ENCODE peak calls at places on chromosomes 6 and 20, in six cellular contexts. X is osteocyte, E is IMR-90, J is WTC11, Y is Calu3, O is left ventricle myocardium inferior. G is an unnamed sample.

GRCh38 chr6:45590225-45590624 is 212.5 kb upstream of the SUPT3H start:
- DNase-seq in Y (no peak), J (no peak), X (no peak), O (no peak), E (peak), G (no peak)

GRCh38 chr6:121247386-121247785 is 86.9 kb downstream of the TBC1D32 start:
- DNase-seq in X (no peak), J (no peak), O (no peak), Y (no peak), E (peak), G (no peak)

GRCh38 chr6:80608881-80609280 is 502.4 kb downstream of the BCKDHB start:
- DNase-seq in J (no peak), O (no peak), E (peak), X (no peak), Y (no peak), G (no peak)

GRCh38 chr6:89186762-89187161 is 30.4 kb downstream of the GABRR1 start:
- DNase-seq in O (no peak), X (peak), E (no peak), Y (no peak), J (no peak), G (no peak)

GRCh38 chr20:39880890-39881289 is 808.1 kb downstream of the MAFB start:
- DNase-seq in Y (no peak), O (no peak), X (no peak), J (no peak), E (no peak), G (no peak)

GRCh38 chr6:47165918-47166317 is 123.8 kb upstream of the ADGRF1 start:
- DNase-seq in Y (no peak), J (no peak), O (no peak), E (peak), X (no peak), G (no peak)

GRCh38 chr6:161115468-161115867 is 123.9 kb downstream of the MAP3K4 start:
- DNase-seq in Y (no peak), J (no peak), E (no peak), O (no peak), X (no peak), G (no peak)

GRCh38 chr6:95248501-95248900 is 328.8 kb upstream of the MANEA start:
- DNase-seq in Y (no peak), J (no peak), X (no peak), O (no peak), E (peak), G (no peak)

GRCh38 chr6:45505470-45505869 is 127.7 kb upstream of the SUPT3H start:
- DNase-seq in E (no peak), J (no peak), O (no peak), Y (no peak), X (no peak), G (no peak)

GRCh38 chr6:641225-641985 is 15.5 kb downstream of the HUS1B start:
- DNase-seq in O (no peak), E (no peak), X (no peak), J (no peak), Y (no peak), G (no peak)

GRCh38 chr6:111711476-111711875 is 105.8 kb upstream of the TRAF3IP2 start:
- DNase-seq in Y (no peak), E (no peak), J (no peak), O (peak), X (no peak), G (peak)

GRCh38 chr20:15289337-15289736 is 951.9 kb upstream of the FLRT3 start:
- DNase-seq in J (no peak), O (no peak), E (no peak), X (no peak), Y (no peak), G (no peak)

GRCh38 chr6:163825033-163825432 is 410.5 kb downstream of the QKI start:
- DNase-seq in X (no peak), Y (peak), O (no peak), J (no peak), E (peak), G (no peak)

GRCh38 chr6:33298773-33299236 is at the start of gene RGL2:
- DNase-seq in Y (peak), E (peak), X (no peak), O (peak), J (peak), G (no peak)

GRCh38 chr20:62382306-62383198 is 4.4 kb upstream of the RPS21 start:
- DNase-seq in X (no peak), Y (peak), O (peak), J (peak), E (peak), G (peak)

GRCh38 chr6:128370072-128370471 is 150.3 kb downstream of the PTPRK start:
- DNase-seq in O (no peak), J (no peak), X (no peak), E (peak), Y (no peak), G (no peak)

GRCh38 chr6:143621876-143622605 is 55.7 kb upstream of the PHACTR2 start:
- DNase-seq in E (peak), X (no peak), O (no peak), Y (no peak), J (no peak), G (no peak)

GRCh38 chr20:51860015-51860882 is 57.9 kb upstream of the SALL4 start:
- DNase-seq in Y (no peak), J (no peak), X (no peak), O (no peak), E (peak), G (no peak)

GRCh38 chr6:158172001-158172400 is 3.9 kb downstream of the GTF2H5 start:
- DNase-seq in J (no peak), X (no peak), O (no peak), E (no peak), Y (no peak), G (no peak)

GRCh38 chr6:87731818-87732661 is 30.0 kb upstream of the AKIRIN2 start:
- DNase-seq in X (peak), O (peak), J (no peak), E (peak), Y (peak), G (no peak)

GRCh38 chr6:40342674-40343230 is 244.4 kb downstream of the LRFN2 start:
- DNase-seq in E (no peak), Y (no peak), O (no peak), X (peak), J (no peak), G (no peak)

GRCh38 chr20:17867546-17867945 is 101.0 kb downstream of the SNX5 start:
- DNase-seq in J (no peak), X (no peak), Y (no peak), E (no peak), O (no peak), G (no peak)

GRCh38 chr6:15464211-15464725 is 198.6 kb downstream of the DTNBP1 start:
- DNase-seq in X (no peak), O (no peak), J (peak), Y (peak), E (no peak), G (no peak)

GRCh38 chr20:13085275-13085674 is 76.5 kb downstream of the SPTLC3 start:
- DNase-seq in J (no peak), Y (no peak), O (no peak), X (no peak), E (no peak), G (no peak)

GRCh38 chr20:13288357-13288756 is 67.3 kb downstream of the ISM1 start:
- DNase-seq in E (no peak), O (no peak), Y (no peak), X (no peak), J (no peak), G (no peak)

GRCh38 chr6:112337209-112337638 is 9.9 kb upstream of the RFPL4B start:
- DNase-seq in E (peak), J (peak), O (peak), X (no peak), Y (peak), G (peak)

GRCh38 chr6:25525078-25525477 is 126.9 kb upstream of the SCGN start:
- DNase-seq in J (no peak), Y (no peak), E (no peak), O (no peak), X (no peak), G (no peak)

GRCh38 chr20:13285408-13285807 is 64.3 kb downstream of the ISM1 start:
- DNase-seq in O (no peak), J (no peak), Y (no peak), X (no peak), E (no peak), G (no peak)

GRCh38 chr6:170261643-170262480 is 29.0 kb downstream of the DLL1 start:
- DNase-seq in Y (no peak), X (no peak), O (peak), J (no peak), E (no peak), G (no peak)

GRCh38 chr6:166553563-166554271 is 32.8 kb downstream of the RAMACL start:
- DNase-seq in E (peak), Y (no peak), O (peak), X (no peak), J (no peak), G (no peak)

GRCh38 chr20:60340232-60340631 is 382.0 kb downstream of the CDH26 start:
- DNase-seq in E (no peak), O (no peak), J (no peak), X (no peak), Y (no peak), G (no peak)
- TF ChIP-seq CTCF in E (no peak), O (no peak), J (no peak), X (no peak), Y (no peak), G (no peak)

GRCh38 chr20:6944292-6944691 is 176.8 kb downstream of the BMP2 start:
- DNase-seq in X (no peak), E (no peak), O (no peak), Y (no peak), J (no peak), G (no peak)

GRCh38 chr20:6942266-6942665 is 174.8 kb downstream of the BMP2 start:
- DNase-seq in Y (no peak), J (no peak), O (no peak), E (no peak), X (no peak), G (no peak)

DNA sequence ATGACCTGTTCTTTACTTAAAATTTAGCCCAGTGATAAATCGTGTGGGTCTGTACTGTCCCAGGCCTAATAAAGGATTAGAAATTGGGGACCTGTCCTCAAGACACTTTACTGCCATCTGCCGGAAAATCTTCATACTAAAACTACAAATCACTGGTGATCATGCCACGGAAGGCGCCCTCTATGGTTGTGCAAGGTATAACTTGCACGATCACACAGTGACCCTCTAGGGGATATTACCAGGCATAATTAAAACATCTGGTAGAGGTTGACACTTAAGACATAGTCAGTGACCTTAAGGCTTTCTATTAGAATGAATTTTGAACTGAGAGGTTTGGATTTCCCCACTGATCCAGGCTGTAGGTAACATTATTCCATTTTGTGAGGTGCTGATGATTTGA is 172.6 kb downstream of the BMP2 start:
- DNase-seq in J (peak), E (no peak), Y (no peak), O (no peak), X (no peak), G (peak)
- TF ChIP-seq CTCF in J (peak), E (peak), Y (peak), O (no peak), X (peak), G (peak)

GRCh38 chr6:157017861-157018260 is 240.7 kb downstream of the ARID1B start:
- DNase-seq in E (peak), O (no peak), Y (no peak), X (no peak), J (no peak), G (no peak)

GRCh38 chr6:157020398-157021266 is 243.5 kb downstream of the ARID1B start:
- DNase-seq in X (peak), J (peak), E (peak), O (peak), Y (peak), G (no peak)

GRCh38 chr6:157019733-157020132 is 242.6 kb downstream of the ARID1B start:
- DNase-seq in E (peak), Y (no peak), X (no peak), J (no peak), O (no peak), G (no peak)

GRCh38 chr6:157017022-157017421 is 239.8 kb downstream of the ARID1B start:
- DNase-seq in X (no peak), J (no peak), Y (no peak), E (no peak), O (no peak), G (no peak)

DNA sequence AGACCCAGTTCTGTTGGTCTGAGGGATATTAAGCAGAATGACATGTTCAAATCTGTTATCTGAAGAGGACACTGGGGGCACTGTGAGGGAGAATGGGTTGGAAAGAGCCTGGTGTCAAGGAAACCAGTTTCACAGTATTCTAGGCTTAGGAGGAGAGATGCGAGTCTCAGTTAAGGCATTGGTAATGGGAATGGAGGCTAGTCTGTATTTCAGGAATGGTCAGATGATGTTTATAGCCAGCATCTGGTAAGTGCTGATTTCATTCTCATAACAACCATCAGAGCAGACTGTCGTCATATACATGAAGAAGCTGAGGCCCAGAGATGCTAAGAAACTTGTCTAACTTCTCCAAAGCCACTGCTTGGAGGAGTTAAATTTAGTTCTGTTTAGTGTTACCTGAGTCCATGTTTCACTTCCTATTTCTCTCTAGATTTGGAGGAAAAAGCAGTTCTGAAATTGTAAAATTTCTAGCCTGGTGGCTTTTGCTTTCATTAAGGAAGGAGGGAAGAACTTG is 242.0 kb downstream of the ARID1B start:
- DNase-seq in E (peak), J (no peak), Y (no peak), O (no peak), X (no peak), G (no peak)
- TF ChIP-seq CTCF in E (no peak), J (no peak), Y (no peak), O (no peak), X (peak), G (peak)

DNA sequence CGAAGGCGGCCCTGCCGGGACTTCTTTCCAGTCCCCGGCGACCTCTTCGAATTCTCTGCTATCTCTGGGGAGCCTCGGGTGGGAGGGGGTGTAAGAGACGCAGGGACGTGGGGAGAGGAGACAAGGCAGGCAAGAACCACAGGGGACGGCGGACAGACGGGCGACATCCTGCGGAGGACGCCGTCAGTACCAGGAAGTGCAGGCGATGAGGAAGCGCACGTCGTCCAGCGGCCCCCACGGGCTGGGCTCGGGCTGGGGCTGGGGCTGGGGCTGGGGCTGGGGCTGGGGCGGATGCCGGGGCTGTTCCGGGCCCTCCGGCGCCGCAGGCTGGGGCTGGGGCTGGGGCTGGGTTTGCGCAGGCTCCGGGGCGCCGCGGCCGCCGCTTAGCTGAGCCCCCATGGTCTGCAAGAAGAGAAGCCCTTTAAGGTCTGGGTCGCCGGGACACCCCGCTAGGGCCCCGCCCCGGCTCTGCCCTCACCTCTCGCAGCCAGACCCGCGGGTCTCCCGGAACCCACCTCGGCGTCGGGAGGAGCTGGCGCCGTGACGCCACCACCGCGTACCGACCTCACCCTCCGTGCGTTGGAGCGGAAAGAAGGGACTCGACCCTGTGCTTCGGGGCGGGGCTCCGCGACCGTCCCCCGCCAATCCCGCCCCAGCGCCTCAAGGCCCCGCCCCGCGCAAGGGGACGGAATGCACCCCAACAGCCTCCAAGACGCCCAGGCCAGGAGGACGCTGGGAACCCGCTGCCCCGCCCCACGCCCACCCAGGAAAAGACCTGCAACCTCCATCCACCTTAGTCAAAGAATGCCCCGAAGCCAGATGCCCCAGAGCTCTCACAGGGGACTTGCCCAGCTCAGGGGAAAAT is at the start of gene MMP24OS:
- DNase-seq in J (peak), E (peak), Y (peak), X (peak), O (peak), G (peak)
- TF ChIP-seq CTCF in J (no peak), E (peak), Y (peak), X (peak), O (peak), G (peak)

GRCh38 chr6:30724906-30725667 is 4.9 kb downstream of the TUBB start:
- DNase-seq in O (no peak), E (peak), X (no peak), Y (no peak), J (no peak), G (no peak)

GRCh38 chr6:30726506-30727413 is 6.6 kb downstream of the TUBB start:
- DNase-seq in J (no peak), E (peak), Y (no peak), X (no peak), O (no peak), G (no peak)

GRCh38 chr6:30725713-30726505 is 5.8 kb downstream of the TUBB start:
- DNase-seq in O (no peak), E (peak), J (no peak), Y (no peak), X (no peak), G (no peak)

GRCh38 chr6:30730611-30731435 is 10.7 kb downstream of the TUBB start:
- DNase-seq in O (peak), E (peak), J (peak), Y (peak), X (no peak), G (peak)

GRCh38 chr6:30727920-30728605 is 7.9 kb downstream of the TUBB start:
- DNase-seq in X (no peak), O (no peak), E (peak), J (no peak), Y (no peak), G (no peak)
- TF ChIP-seq CTCF in X (peak), O (no peak), E (peak), J (no peak), Y (no peak), G (peak)

GRCh38 chr20:46151936-46152335 is 33.8 kb downstream of the CD40 start:
- DNase-seq in E (no peak), X (no peak), Y (peak), O (no peak), J (peak), G (no peak)
- TF ChIP-seq CTCF in E (peak), X (no peak), Y (peak), O (peak), J (peak), G (peak)